ENCODE peak calls at places on chromosomes 1 and 21, in nine cellular contexts. U, H, T, Q, P, I, D, X and E are unnamed samples.

GRCh38 chr1:45499415-45499769 is 481 bp downstream of the CCDC163 start:
- DNase-seq in D (no peak), T (no peak), I (no peak), H (no peak), X (no peak), Q (no peak), U (no peak), P (no peak), E (peak)

GRCh38 chr1:218521414-218522169 is 176.5 kb downstream of the TGFB2 start:
- DNase-seq in H (peak), Q (peak), T (peak), X (peak), U (peak), P (no peak), D (no peak), I (peak), E (peak)

GRCh38 chr1:6917067-6917466 is 131.8 kb downstream of the CAMTA1 start:
- DNase-seq in H (peak), X (no peak), U (no peak), D (no peak), I (peak), P (no peak), Q (no peak), T (no peak), E (no peak)

GRCh38 chr1:36359383-36359782 is 26.3 kb downstream of the STK40 start:
- DNase-seq in T (no peak), D (no peak), H (no peak), U (no peak), Q (no peak), I (no peak), P (no peak), X (peak), E (no peak)

GRCh38 chr1:29468501-29468900 is 232.2 kb downstream of the PTPRU start:
- DNase-seq in Q (no peak), I (no peak), T (no peak), X (no peak), P (no peak), H (peak), U (no peak), D (no peak), E (no peak)

GRCh38 chr1:179105393-179105792 is 23.5 kb downstream of the TOR3A start:
- DNase-seq in P (no peak), X (peak), D (no peak), H (peak), I (no peak), U (no peak), Q (peak), T (no peak), E (peak)

GRCh38 chr1:6450943-6451373 is 15.0 kb downstream of the TNFRSF25 start:
- DNase-seq in P (no peak), X (no peak), H (no peak), T (no peak), D (no peak), U (no peak), Q (no peak), I (peak), E (no peak)

GRCh38 chr21:32457360-32457840 is 44.9 kb downstream of the EVA1C start:
- DNase-seq in X (peak), D (no peak), U (peak), H (peak), I (peak), T (no peak), P (peak), Q (no peak), E (peak)

GRCh38 chr1:196454792-196455191 is 153.4 kb downstream of the KCNT2 start:
- DNase-seq in Q (no peak), I (no peak), T (no peak), H (no peak), D (no peak), P (no peak), X (no peak), U (no peak), E (no peak)

DNA sequence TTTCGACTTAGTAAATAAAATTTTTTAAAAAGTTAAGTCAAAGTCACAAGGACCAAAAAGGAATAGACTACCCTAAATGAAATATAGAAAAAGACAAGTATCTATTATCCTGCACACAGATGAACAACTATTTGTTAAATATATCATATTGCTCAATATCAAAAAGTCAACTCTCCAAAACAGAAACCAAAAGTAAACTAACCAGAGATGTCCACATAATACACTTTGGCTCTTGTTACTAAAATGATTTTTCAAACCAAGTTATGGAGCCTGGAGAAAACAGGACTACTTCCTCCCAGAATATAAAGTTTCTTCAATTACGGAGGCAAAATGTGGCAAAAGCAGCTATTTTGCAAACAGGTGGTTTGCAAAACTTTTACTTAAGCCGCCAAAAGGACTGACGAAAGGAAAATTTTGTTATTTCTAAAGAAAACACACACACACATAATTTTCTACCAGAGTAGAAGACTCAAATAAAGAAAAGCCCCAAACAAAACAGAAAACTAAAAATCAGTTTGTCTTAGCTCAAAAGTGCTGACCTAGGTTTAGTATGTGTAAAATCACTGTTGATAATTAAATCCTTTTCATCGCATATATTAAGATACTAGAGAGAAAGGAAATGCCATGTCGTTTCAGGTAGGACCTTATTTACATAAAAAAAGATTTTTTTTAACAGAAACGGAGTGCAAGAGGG is 1.1 kb downstream of the DPYD start:
- DNase-seq in I (no peak), H (no peak), T (no peak), D (no peak), Q (peak), P (no peak), U (no peak), X (no peak), E (peak)
- H3K4me3 ChIP-seq in I (peak), H (peak), T (peak), D (peak), Q (peak), P (peak), U (peak), X (no peak), E (peak)

GRCh38 chr1:107939256-107939655 is 25.7 kb downstream of the VAV3 start:
- DNase-seq in Q (no peak), T (no peak), D (no peak), H (no peak), U (no peak), P (no peak), I (no peak), X (no peak), E (no peak)

GRCh38 chr1:107934573-107934972 is 30.4 kb downstream of the VAV3 start:
- DNase-seq in Q (peak), X (no peak), H (no peak), U (no peak), I (no peak), P (no peak), D (no peak), T (no peak), E (no peak)

GRCh38 chr1:107933736-107934135 is 31.2 kb downstream of the VAV3 start:
- DNase-seq in U (no peak), D (no peak), X (no peak), I (no peak), T (no peak), Q (no peak), P (no peak), H (no peak), E (no peak)

GRCh38 chr1:107936498-107937481 is 28.2 kb downstream of the VAV3 start:
- DNase-seq in T (peak), P (no peak), Q (peak), X (peak), I (peak), U (no peak), D (no peak), H (peak), E (peak)

DNA sequence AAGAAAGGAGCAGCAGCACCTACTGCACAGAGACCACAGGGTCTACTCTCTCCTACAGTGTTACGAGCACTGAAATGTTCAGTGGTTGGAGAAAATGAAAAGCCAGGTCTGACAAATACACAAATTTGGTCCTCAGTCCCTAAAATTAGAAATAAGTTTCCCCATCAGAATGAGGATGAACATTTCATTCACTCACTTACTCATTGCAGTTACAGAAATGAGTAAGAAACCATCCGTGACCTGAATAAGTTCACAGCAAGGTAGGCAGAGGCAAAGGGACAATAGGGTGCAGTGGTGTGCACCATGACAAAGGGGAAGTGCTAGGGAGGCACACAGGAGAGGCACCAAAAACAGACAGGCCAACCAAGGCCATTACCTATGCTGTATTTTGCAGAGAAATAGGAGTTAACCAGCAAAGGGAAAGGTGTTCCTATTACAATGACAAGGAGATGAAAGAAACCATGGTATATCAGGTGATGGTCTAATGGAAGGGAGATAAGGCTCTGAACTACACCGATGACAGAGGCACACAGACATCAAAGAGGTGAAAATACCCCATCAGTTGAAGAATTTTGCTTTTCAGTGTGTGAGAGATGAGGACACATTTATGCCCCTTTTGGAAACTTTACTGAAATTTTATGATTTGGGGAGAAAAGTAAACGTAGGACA is 29.4 kb downstream of the VAV3 start:
- DNase-seq in X (no peak), P (no peak), U (no peak), Q (no peak), D (no peak), T (no peak), H (no peak), I (no peak), E (no peak)
- H3K4me3 ChIP-seq in X (no peak), P (no peak), U (no peak), Q (peak), D (no peak), T (no peak), H (no peak), I (no peak), E (no peak)

DNA sequence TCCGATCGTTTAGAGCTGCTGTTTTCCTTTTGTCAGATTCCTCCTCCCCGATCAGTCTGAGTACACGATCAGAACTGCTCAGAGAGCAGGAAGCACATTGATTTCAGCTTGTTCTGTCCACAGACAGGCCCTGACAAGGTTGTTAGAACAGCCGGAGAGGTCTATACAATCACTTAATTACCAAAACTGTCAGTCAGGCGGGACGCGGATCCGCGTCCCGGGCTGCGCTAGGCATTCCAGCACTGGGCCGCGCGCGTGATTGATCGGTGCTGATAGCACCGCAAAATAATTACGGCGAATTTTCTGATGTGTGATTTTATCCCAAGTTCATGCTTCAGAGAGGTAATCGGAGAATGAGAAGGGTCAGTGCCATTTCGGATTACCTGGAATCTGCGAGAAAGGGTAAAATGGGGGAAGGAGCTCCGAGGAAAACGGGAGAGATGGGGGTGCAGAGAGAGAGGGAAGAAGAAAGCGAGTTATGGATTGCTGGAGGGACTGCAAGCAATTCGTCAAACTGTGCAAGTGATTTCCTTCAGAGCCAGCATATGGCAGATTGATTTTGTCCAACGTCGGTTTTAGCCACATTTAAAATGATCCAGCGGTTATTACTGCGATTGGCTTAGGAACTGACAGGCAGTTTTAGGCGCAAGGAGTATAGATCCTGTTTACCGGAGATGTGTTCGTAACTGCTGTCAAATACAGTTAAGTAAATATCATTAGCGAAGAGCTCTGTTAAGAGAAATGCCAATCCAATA is 9.0 kb upstream of the BARHL2 start:
- DNase-seq in P (no peak), T (no peak), Q (no peak), U (no peak), H (no peak), D (no peak), I (no peak), X (no peak), E (peak)
- H3K4me3 ChIP-seq in P (peak), T (no peak), Q (no peak), U (no peak), H (peak), D (peak), I (peak), X (no peak), E (no peak)

GRCh38 chr1:84620720-84621313 is 46.6 kb upstream of the CTBS start:
- DNase-seq in H (peak), I (peak), T (peak), Q (peak), X (peak), U (peak), P (peak), D (peak), E (peak)

GRCh38 chr1:84615785-84616184 is 41.5 kb upstream of the CTBS start:
- DNase-seq in I (no peak), H (no peak), D (no peak), P (no peak), X (no peak), T (no peak), Q (no peak), U (no peak), E (no peak)

GRCh38 chr1:84621553-84621952 is 47.3 kb upstream of the CTBS start:
- DNase-seq in U (no peak), I (no peak), H (peak), T (no peak), Q (no peak), X (no peak), P (no peak), D (no peak), E (no peak)

GRCh38 chr1:84617349-84617748 is 43.1 kb upstream of the CTBS start:
- DNase-seq in D (no peak), U (no peak), X (no peak), H (no peak), P (no peak), T (no peak), Q (no peak), I (no peak), E (no peak)

GRCh38 chr1:84619383-84620093 is 45.3 kb upstream of the CTBS start:
- DNase-seq in P (no peak), H (no peak), D (no peak), T (no peak), Q (no peak), I (no peak), X (no peak), U (no peak), E (peak)
- H3K4me3 ChIP-seq in P (no peak), H (no peak), D (no peak), T (no peak), Q (no peak), I (no peak), X (no peak), U (no peak), E (no peak)

DNA sequence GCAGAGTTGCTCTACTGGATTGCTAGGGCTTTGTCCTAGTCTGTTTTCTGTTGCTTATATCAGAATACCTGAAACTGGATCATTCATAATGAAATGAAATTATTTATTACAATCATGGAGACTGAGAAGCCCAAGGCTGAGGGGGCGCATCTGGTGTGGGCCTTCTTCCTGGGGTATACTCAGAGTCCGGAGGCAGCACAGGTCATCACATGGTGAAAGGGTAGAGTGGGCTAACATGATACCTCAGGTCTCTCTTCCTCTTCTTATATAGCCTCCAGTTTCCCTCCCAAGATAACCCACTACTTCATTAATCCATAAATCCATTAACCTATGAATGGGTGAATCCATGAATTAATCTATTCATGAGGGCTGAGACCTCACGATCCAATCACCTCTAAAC is 667.6 kb upstream of the NCAM2 start:
- DNase-seq in T (no peak), I (no peak), H (no peak), P (no peak), D (no peak), U (no peak), Q (no peak), X (no peak), E (no peak)
- H3K4me3 ChIP-seq in T (no peak), I (no peak), H (no peak), P (no peak), D (no peak), U (no peak), Q (no peak), X (no peak), E (no peak)

DNA sequence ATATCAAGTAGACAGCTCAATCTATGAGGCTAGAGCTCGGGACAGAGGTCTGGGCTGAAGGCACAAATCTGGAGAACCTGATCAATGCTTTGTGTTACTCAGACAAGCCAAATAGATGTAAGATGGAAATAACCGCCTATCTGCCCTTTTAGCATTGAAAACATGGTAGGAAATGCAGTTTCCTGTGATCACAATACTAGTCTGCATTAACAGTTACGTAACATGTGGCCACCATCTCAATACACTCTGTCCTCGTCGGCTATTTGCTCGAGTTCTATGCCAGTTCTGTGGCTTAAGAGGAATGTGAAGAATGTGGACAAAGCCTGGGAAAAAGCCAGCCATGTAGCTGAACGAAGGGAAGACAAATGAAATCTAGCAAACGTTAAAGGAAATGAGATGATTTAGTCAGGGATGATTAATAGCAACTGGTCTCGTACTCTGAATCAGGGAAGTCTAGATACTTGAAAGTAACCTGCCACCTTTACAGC is 73.3 kb downstream of the HSF2BP start:
- DNase-seq in U (peak), P (no peak), Q (no peak), I (no peak), X (peak), D (no peak), H (no peak), T (peak), E (peak)
- H3K4me3 ChIP-seq in U (no peak), P (no peak), Q (no peak), I (no peak), X (no peak), D (no peak), H (no peak), T (no peak), E (no peak)